ENCODE peak calls at places on chromosomes 11 and 22, in eight cellular contexts. D is substantia nigra; X is GM23338; K is foreskin fibroblast; S is stimulated activated CD8-positive, alpha-beta memory T cell treated with anti-CD3 and anti-CD28 coated beads, Interleukin-15, amount 100 ng/mL, for 1 hour; C is chondrocyte; A is germinal center; V is stimulated activated CD4-positive, alpha-beta T cell treated with anti-CD3 and anti-CD28 coated beads, TNF-alpha, amount 100 ng/mL, for 24 hours. Y is an unnamed sample.

GRCh38 chr11:18172686-18173085 is at the start of gene MRGPRX4:
- DNase-seq in D (no peak), X (no peak), K (peak), S (no peak), C (no peak), A (no peak), V (no peak), Y (no peak)

GRCh38 chr11:16043617-16044016 is 312.7 kb downstream of the SOX6 start:
- DNase-seq in D (peak), X (no peak), K (no peak), S (no peak), C (no peak), A (no peak), V (no peak), Y (no peak)

GRCh38 chr11:17572791-17573460 is 25.9 kb downstream of the OTOG start:
- DNase-seq in D (no peak), X (no peak), K (no peak), S (no peak), C (no peak), A (no peak), V (no peak), Y (no peak)

GRCh38 chr22:22748297-22748743 is 103.9 kb downstream of the GGTLC2 start:
- DNase-seq in D (peak), X (peak), K (peak), S (no peak), C (no peak), A (peak), V (no peak), Y (no peak)

GRCh38 chr11:93906486-93906885 is 56.1 kb upstream of the VSTM5 start:
- DNase-seq in D (no peak), X (no peak), K (peak), S (no peak), C (no peak), A (no peak), V (no peak), Y (no peak)

GRCh38 chr11:122983438-122984185 is 2.0 kb upstream of the BSX start:
- DNase-seq in D (no peak), X (peak), K (no peak), S (no peak), C (no peak), A (no peak), V (no peak), Y (peak)

GRCh38 chr11:75270896-75271415 is 30.4 kb downstream of the TPBGL start:
- DNase-seq in D (no peak), X (peak), K (no peak), S (no peak), C (no peak), A (no peak), V (no peak), Y (peak)

GRCh38 chr11:35011389-35011788 is 95.0 kb downstream of the PDHX start:
- DNase-seq in D (no peak), X (no peak), K (peak), S (no peak), C (no peak), A (no peak), V (no peak), Y (no peak)

GRCh38 chr11:60952742-60953170 is 780 bp upstream of the SLC15A3 start:
- DNase-seq in D (no peak), X (no peak), K (no peak), S (no peak), C (no peak), A (no peak), V (no peak), Y (no peak)

GRCh38 chr22:47444746-47445065 is 682.3 kb downstream of the TBC1D22A start:
- DNase-seq in D (no peak), X (no peak), K (no peak), S (no peak), C (no peak), A (no peak), V (no peak), Y (no peak)

GRCh38 chr11:210122-210802 is 2.8 kb downstream of the RIC8A start:
- DNase-seq in D (no peak), X (no peak), K (peak), S (no peak), C (peak), A (no peak), V (no peak), Y (no peak)

GRCh38 chr11:27699242-27699925 is 871 bp downstream of the BDNF start:
- DNase-seq in D (no peak), X (peak), K (no peak), S (no peak), C (peak), A (no peak), V (no peak), Y (no peak)

GRCh38 chr22:35930933-35931332 is 97.7 kb downstream of the RBFOX2 start:
- DNase-seq in D (no peak), X (peak), K (peak), S (no peak), C (no peak), A (peak), V (no peak), Y (no peak)

GRCh38 chr22:48442663-48443062 is 1385.0 kb downstream of the BRD1 start:
- DNase-seq in D (no peak), X (no peak), K (no peak), S (no peak), C (peak), A (no peak), V (no peak), Y (no peak)

GRCh38 chr11:62981743-62982142 is 3.0 kb downstream of the SLC22A6 start:
- DNase-seq in D (no peak), X (peak), K (no peak), S (no peak), C (no peak), A (no peak), V (no peak), Y (no peak)

GRCh38 chr11:62400760-62401159 is 18.1 kb upstream of the SCGB1A1 start:
- DNase-seq in D (peak), X (no peak), K (peak), S (no peak), C (peak), A (no peak), V (no peak), Y (no peak)

GRCh38 chr22:31898911-31899310 is 45.4 kb upstream of the YWHAH start:
- DNase-seq in D (no peak), X (peak), K (no peak), S (no peak), C (no peak), A (no peak), V (no peak), Y (no peak)

GRCh38 chr11:134818531-134818930 is 406.5 kb upstream of the B3GAT1 start:
- DNase-seq in D (no peak), X (peak), K (no peak), S (no peak), C (no peak), A (no peak), V (no peak), Y (no peak)

GRCh38 chr22:43126506-43127165 is 16.1 kb downstream of the BIK start:
- DNase-seq in D (no peak), X (no peak), K (peak), S (no peak), C (no peak), A (no peak), V (no peak), Y (no peak)

GRCh38 chr11:78764946-78765345 is 190.3 kb upstream of the NARS2 start:
- DNase-seq in D (no peak), X (no peak), K (no peak), S (no peak), C (no peak), A (no peak), V (no peak), Y (no peak)

GRCh38 chr22:44389926-44390925 is 77.5 kb upstream of the SHISAL1 start:
- DNase-seq in D (no peak), X (no peak), K (no peak), S (no peak), C (peak), A (no peak), V (no peak), Y (no peak)